ENCODE peak calls at places on chromosomes 5 and 9, in five cellular contexts. One of them, this sample, is unnamed.

GRCh38 chr5:34517249-34517648 is 138.9 kb upstream of the RAI14 start:
- DNase-seq in H1: no peak
- DNase-seq in K562: no peak
- DNase-seq in GM12878: no peak
- DNase-seq in HepG2: no peak
- DNase-seq in this sample: no peak

GRCh38 chr9:5897851-5898250 is 7.2 kb downstream of the MLANA start:
- DNase-seq in GM12878: no peak
- DNase-seq in K562: no peak
- DNase-seq in H1: no peak
- DNase-seq in HepG2: no peak
- DNase-seq in this sample: no peak

GRCh38 chr5:74337252-74338100 is 303.1 kb downstream of the ENC1 start:
- DNase-seq in K562: no peak
- DNase-seq in H1: no peak
- DNase-seq in GM12878: no peak
- DNase-seq in HepG2: no peak
- DNase-seq in this sample: no peak

GRCh38 chr5:131952286-131952857 is 6.9 kb upstream of the MEIKIN start:
- DNase-seq in HepG2: no peak
- DNase-seq in K562: no peak
- DNase-seq in GM12878: no peak
- DNase-seq in H1: no peak
- DNase-seq in this sample: no peak

GRCh38 chr9:17477816-17478215 is 101.0 kb upstream of the SH3GL2 start:
- DNase-seq in GM12878: no peak
- DNase-seq in H1: no peak
- DNase-seq in HepG2: no peak
- DNase-seq in K562: no peak
- DNase-seq in this sample: no peak

GRCh38 chr5:136703706-136704105 is 338.4 kb upstream of the TRPC7 start:
- DNase-seq in H1: no peak
- DNase-seq in GM12878: no peak
- DNase-seq in K562: no peak
- DNase-seq in HepG2: no peak
- DNase-seq in this sample: no peak

GRCh38 chr5:71932131-71932635 is 175.1 kb upstream of the MAP1B start:
- DNase-seq in HepG2: peak
- DNase-seq in H1: no peak
- DNase-seq in GM12878: no peak
- DNase-seq in K562: no peak
- DNase-seq in this sample: no peak

GRCh38 chr5:175616083-175616482 is 41.8 kb upstream of the HRH2 start:
- DNase-seq in K562: no peak
- DNase-seq in H1: no peak
- DNase-seq in GM12878: no peak
- DNase-seq in HepG2: no peak
- DNase-seq in this sample: no peak

GRCh38 chr5:123696948-123697347 is 185.0 kb downstream of the CSNK1G3 start:
- DNase-seq in K562: no peak
- DNase-seq in GM12878: no peak
- DNase-seq in H1: no peak
- DNase-seq in HepG2: no peak
- DNase-seq in this sample: no peak

GRCh38 chr9:135504262-135505229 is 4.1 kb downstream of the MRPS2 start:
- DNase-seq in H1: peak
- DNase-seq in HepG2: peak
- DNase-seq in GM12878: no peak
- DNase-seq in K562: peak
- DNase-seq in this sample: peak

GRCh38 chr9:133843250-133843649 is 105.1 kb upstream of the SARDH start:
- DNase-seq in H1: no peak
- DNase-seq in GM12878: no peak
- DNase-seq in K562: no peak
- DNase-seq in HepG2: no peak
- DNase-seq in this sample: no peak

GRCh38 chr9:127283917-127284316 is 19.3 kb downstream of the GARNL3 start:
- DNase-seq in K562: no peak
- DNase-seq in H1: no peak
- DNase-seq in HepG2: no peak
- DNase-seq in GM12878: no peak
- DNase-seq in this sample: peak

GRCh38 chr5:157350939-157351338 is 85.0 kb downstream of the CYFIP2 start:
- DNase-seq in HepG2: no peak
- DNase-seq in GM12878: peak
- DNase-seq in K562: no peak
- DNase-seq in H1: no peak
- DNase-seq in this sample: no peak

GRCh38 chr9:88052446-88052845 is 78.1 kb upstream of the CDK20 start:
- DNase-seq in H1: no peak
- DNase-seq in K562: no peak
- DNase-seq in HepG2: no peak
- DNase-seq in GM12878: no peak
- DNase-seq in this sample: no peak

GRCh38 chr9:71755869-71756268 is 12.4 kb downstream of the CEMIP2 start:
- DNase-seq in HepG2: no peak
- DNase-seq in GM12878: no peak
- DNase-seq in K562: no peak
- DNase-seq in H1: no peak
- DNase-seq in this sample: no peak

GRCh38 chr9:137750007-137750406 is 127.6 kb upstream of the CACNA1B start:
- DNase-seq in H1: no peak
- DNase-seq in HepG2: no peak
- DNase-seq in K562: no peak
- DNase-seq in GM12878: no peak
- DNase-seq in this sample: no peak

GRCh38 chr5:89287964-89288363 is 405.0 kb upstream of the MEF2C start:
- DNase-seq in GM12878: no peak
- DNase-seq in HepG2: no peak
- DNase-seq in H1: no peak
- DNase-seq in K562: no peak
- DNase-seq in this sample: no peak

GRCh38 chr5:78907255-78907886 is 77.7 kb downstream of the ARSB start:
- DNase-seq in K562: no peak
- DNase-seq in H1: no peak
- DNase-seq in GM12878: peak
- DNase-seq in HepG2: no peak
- DNase-seq in this sample: no peak

GRCh38 chr5:101424530-101425175 is 521.6 kb upstream of the ST8SIA4 start:
- DNase-seq in GM12878: no peak
- DNase-seq in H1: no peak
- DNase-seq in K562: no peak
- DNase-seq in HepG2: no peak
- DNase-seq in this sample: no peak

GRCh38 chr5:126053630-126054029 is 369.6 kb upstream of the GRAMD2B start:
- DNase-seq in K562: no peak
- DNase-seq in HepG2: no peak
- DNase-seq in GM12878: no peak
- DNase-seq in H1: no peak
- DNase-seq in this sample: no peak

GRCh38 chr5:11815916-11816315 is 88.3 kb downstream of the CTNND2 start:
- DNase-seq in HepG2: no peak
- DNase-seq in H1: no peak
- DNase-seq in K562: no peak
- DNase-seq in GM12878: no peak
- DNase-seq in this sample: no peak

GRCh38 chr9:14170973-14171596 is 142.9 kb downstream of the NFIB start:
- DNase-seq in GM12878: no peak
- DNase-seq in HepG2: no peak
- DNase-seq in H1: no peak
- DNase-seq in K562: no peak
- DNase-seq in this sample: no peak

GRCh38 chr9:20022410-20022809 is 233.6 kb upstream of the SLC24A2 start:
- DNase-seq in GM12878: no peak
- DNase-seq in K562: no peak
- DNase-seq in HepG2: no peak
- DNase-seq in H1: no peak
- DNase-seq in this sample: no peak

GRCh38 chr5:134000116-134000515 is 4.7 kb downstream of the VDAC1 start:
- DNase-seq in H1: no peak
- DNase-seq in HepG2: no peak
- DNase-seq in K562: no peak
- DNase-seq in GM12878: no peak
- DNase-seq in this sample: no peak

GRCh38 chr9:97548379-97548778 is 46.9 kb downstream of the TMOD1 start:
- DNase-seq in HepG2: no peak
- DNase-seq in K562: no peak
- DNase-seq in H1: no peak
- DNase-seq in GM12878: no peak
- DNase-seq in this sample: no peak

GRCh38 chr5:118791986-118792734 is 196.2 kb downstream of the DTWD2 start:
- DNase-seq in K562: peak
- DNase-seq in GM12878: peak
- DNase-seq in H1: no peak
- DNase-seq in HepG2: peak
- DNase-seq in this sample: peak

GRCh38 chr9:113602126-113603119 is 138.9 kb downstream of the RGS3 start:
- DNase-seq in HepG2: peak
- DNase-seq in GM12878: no peak
- DNase-seq in H1: peak
- DNase-seq in K562: peak
- DNase-seq in this sample: peak

GRCh38 chr9:126144215-126144614 is 182.4 kb upstream of the MVB12B start:
- DNase-seq in K562: no peak
- DNase-seq in GM12878: no peak
- DNase-seq in H1: no peak
- DNase-seq in HepG2: no peak
- DNase-seq in this sample: no peak

GRCh38 chr5:155728857-155729683 is 597.9 kb upstream of the SGCD start:
- DNase-seq in HepG2: no peak
- DNase-seq in K562: no peak
- DNase-seq in GM12878: no peak
- DNase-seq in H1: peak
- DNase-seq in this sample: peak

GRCh38 chr5:134509308-134510040 is 16.0 kb upstream of the JADE2 start:
- DNase-seq in K562: no peak
- DNase-seq in H1: peak
- DNase-seq in GM12878: no peak
- DNase-seq in HepG2: peak
- DNase-seq in this sample: no peak

GRCh38 chr9:16510506-16510905 is 360.0 kb downstream of the BNC2 start:
- DNase-seq in H1: no peak
- DNase-seq in K562: no peak
- DNase-seq in HepG2: no peak
- DNase-seq in GM12878: no peak
- DNase-seq in this sample: no peak

GRCh38 chr9:132547976-132548730 is 34.3 kb upstream of the BARHL1 start:
- DNase-seq in HepG2: no peak
- DNase-seq in H1: no peak
- DNase-seq in GM12878: no peak
- DNase-seq in K562: no peak
- DNase-seq in this sample: no peak

GRCh38 chr9:132547436-132547835 is 35.0 kb upstream of the BARHL1 start:
- DNase-seq in HepG2: no peak
- DNase-seq in H1: no peak
- DNase-seq in K562: no peak
- DNase-seq in GM12878: no peak
- DNase-seq in this sample: no peak

GRCh38 chr9:132551556-132551955 is 30.9 kb upstream of the BARHL1 start:
- DNase-seq in H1: no peak
- DNase-seq in GM12878: no peak
- DNase-seq in K562: no peak
- DNase-seq in HepG2: no peak
- DNase-seq in this sample: no peak

GRCh38 chr9:132547052-132547431 is 35.4 kb upstream of the BARHL1 start:
- DNase-seq in K562: no peak
- DNase-seq in GM12878: no peak
- DNase-seq in H1: no peak
- DNase-seq in HepG2: no peak
- DNase-seq in this sample: no peak

GRCh38 chr9:132548971-132549649 is 33.3 kb upstream of the BARHL1 start:
- DNase-seq in H1: no peak
- DNase-seq in HepG2: peak
- DNase-seq in GM12878: no peak
- DNase-seq in K562: no peak
- DNase-seq in this sample: no peak
- H2AFZ ChIP-seq in H1: no peak
- H2AFZ ChIP-seq in HepG2: no peak
- H2AFZ ChIP-seq in GM12878: no peak
- H2AFZ ChIP-seq in K562: no peak
- H2AFZ ChIP-seq in this sample: no peak

GRCh38 chr9:21414220-21414940 is 5.5 kb downstream of the IFNA8 start:
- DNase-seq in H1: no peak
- DNase-seq in HepG2: no peak
- DNase-seq in K562: no peak
- DNase-seq in GM12878: no peak
- DNase-seq in this sample: no peak
- TF ChIP-seq CREB1 in H1: no peak
- TF ChIP-seq CREB1 in HepG2: no peak
- TF ChIP-seq CREB1 in K562: no peak
- TF ChIP-seq CREB1 in GM12878: no peak
- TF ChIP-seq CREB1 in this sample: no peak

GRCh38 chr9:35056571-35057270 is 15.7 kb downstream of the VCP start:
- DNase-seq in GM12878: no peak
- DNase-seq in H1: no peak
- DNase-seq in HepG2: no peak
- DNase-seq in K562: no peak
- DNase-seq in this sample: no peak

GRCh38 chr9:35054871-35055644 is 17.4 kb downstream of the VCP start:
- DNase-seq in HepG2: no peak
- DNase-seq in H1: no peak
- DNase-seq in GM12878: no peak
- DNase-seq in K562: no peak
- DNase-seq in this sample: no peak

GRCh38 chr9:35054185-35054835 is 18.1 kb downstream of the VCP start:
- DNase-seq in H1: no peak
- DNase-seq in GM12878: no peak
- DNase-seq in K562: no peak
- DNase-seq in HepG2: no peak
- DNase-seq in this sample: no peak

GRCh38 chr9:35048521-35048920 is 23.9 kb downstream of the VCP start:
- DNase-seq in HepG2: no peak
- DNase-seq in K562: no peak
- DNase-seq in H1: no peak
- DNase-seq in GM12878: no peak
- DNase-seq in this sample: no peak

GRCh38 chr9:35051069-35051967 is 21.1 kb downstream of the VCP start:
- DNase-seq in K562: peak
- DNase-seq in GM12878: no peak
- DNase-seq in H1: peak
- DNase-seq in HepG2: peak
- DNase-seq in this sample: peak
- TF ChIP-seq POLR2AphosphoS5 in K562: no peak
- TF ChIP-seq POLR2AphosphoS5 in GM12878: no peak
- TF ChIP-seq POLR2AphosphoS5 in H1: no peak
- TF ChIP-seq POLR2AphosphoS5 in HepG2: no peak
- TF ChIP-seq POLR2AphosphoS5 in this sample: no peak

GRCh38 chr9:115132648-115133047 is 14.7 kb upstream of the TNC start:
- DNase-seq in K562: no peak
- DNase-seq in H1: no peak
- DNase-seq in HepG2: no peak
- DNase-seq in GM12878: no peak
- DNase-seq in this sample: peak
- H2AFZ ChIP-seq in K562: no peak
- H2AFZ ChIP-seq in H1: no peak
- H2AFZ ChIP-seq in HepG2: no peak
- H2AFZ ChIP-seq in GM12878: no peak
- H2AFZ ChIP-seq in this sample: peak

This sample was measured in GM23338.